ENCODE peak calls at places on chromosomes 2 and 18, in four cellular contexts. P is brain microvascular endothelial cell, S is lung, Z is transverse colon. I is an unnamed sample. For H3K36me3, the result is how much of the 10 kb centered on the place peaks cover.

GRCh38 chr2:169093535-169093934 is 24.2 kb downstream of the DHRS9 start:
- DNase-seq in P (no peak), S (no peak), Z (no peak), I (no peak)

GRCh38 chr18:69795785-69796184 is 151.9 kb downstream of the CD226 start:
- DNase-seq in P (no peak), S (no peak), Z (no peak), I (peak)

GRCh38 chr2:44130441-44130840 is 38.2 kb upstream of the PPM1B start:
- DNase-seq in P (peak), S (no peak), Z (no peak), I (peak)

GRCh38 chr2:53969285-53970094 is 1.3 kb downstream of the PSME4 start:
- DNase-seq in P (peak), S (no peak), Z (no peak), I (peak)

GRCh38 chr2:191614759-191615158 is 63.2 kb upstream of the NABP1 start:
- DNase-seq in P (no peak), S (no peak), Z (no peak), I (no peak)

GRCh38 chr2:9699139-9699823 is 68.5 kb upstream of the YWHAQ start:
- DNase-seq in P (peak), S (no peak), Z (no peak), I (peak)

GRCh38 chr18:31156831-31157763 is 5.6 kb downstream of the DSC1 start:
- DNase-seq in P (no peak), S (no peak), Z (no peak), I (peak)

GRCh38 chr2:121062493-121062892 is 222.5 kb downstream of the TFCP2L1 start:
- DNase-seq in P (no peak), S (no peak), Z (no peak), I (no peak)

GRCh38 chr2:84395819-84396218 is 63.3 kb downstream of the SUCLG1 start:
- DNase-seq in P (peak), S (no peak), Z (no peak), I (no peak)

GRCh38 chr2:73085691-73086090 is 14.2 kb upstream of the SFXN5 start:
- DNase-seq in P (peak), S (peak), Z (peak), I (peak)

GRCh38 chr2:1731963-1732768 is 12.1 kb downstream of the PXDN start:
- DNase-seq in P (no peak), S (no peak), Z (peak), I (no peak)

GRCh38 chr2:215218587-215219577 is 80.5 kb upstream of the ABCA12 start:
- DNase-seq in P (no peak), S (no peak), Z (no peak), I (peak)

GRCh38 chr2:169362346-169363026 is at the start of gene LRP2:
- DNase-seq in P (no peak), S (peak), Z (peak), I (no peak)

GRCh38 chr18:39591647-39592046 is 2026.0 kb upstream of the CELF4 start:
- DNase-seq in P (no peak), S (no peak), Z (no peak), I (peak)
- H3K4me3 ChIP-seq in P (no peak), S (no peak), Z (no peak), I (no peak)

DNA sequence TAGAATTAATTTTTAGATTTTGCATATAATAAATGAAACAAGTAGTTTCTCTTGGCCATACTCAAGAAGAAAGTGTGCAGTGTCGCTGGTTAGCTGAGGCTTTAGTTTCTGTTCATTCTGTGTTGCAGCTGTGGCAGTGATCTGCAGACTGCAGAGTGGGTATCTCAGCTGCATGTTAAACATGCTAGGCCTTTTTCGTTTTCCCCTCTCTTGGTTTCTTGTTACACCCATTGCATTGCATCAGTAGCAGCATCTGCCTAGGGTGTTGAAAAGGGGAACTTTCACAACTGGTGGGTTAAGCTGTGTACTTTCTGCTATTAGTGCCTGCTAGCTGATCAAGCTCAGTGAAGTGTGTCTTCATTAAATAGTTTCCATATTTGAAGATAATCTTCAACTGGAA is 51.3 kb downstream of the ACSL3 start:
- DNase-seq in P (no peak), S (no peak), Z (no peak), I (no peak)
- H3K36me3 ChIP-seq in P (under half), S (under half), Z (under half), I (under half)

GRCh38 chr18:63889641-63890040 is 2.1 kb downstream of the SERPINB2 start:
- DNase-seq in P (no peak), S (no peak), Z (no peak), I (no peak)

GRCh38 chr18:63888473-63889190 is 1.1 kb downstream of the SERPINB2 start:
- DNase-seq in P (no peak), S (no peak), Z (no peak), I (peak)

GRCh38 chr18:63892544-63892943 is 5.0 kb downstream of the SERPINB2 start:
- DNase-seq in P (no peak), S (no peak), Z (no peak), I (no peak)

GRCh38 chr18:63890226-63890949 is 2.9 kb downstream of the SERPINB2 start:
- DNase-seq in P (no peak), S (no peak), Z (no peak), I (peak)

DNA sequence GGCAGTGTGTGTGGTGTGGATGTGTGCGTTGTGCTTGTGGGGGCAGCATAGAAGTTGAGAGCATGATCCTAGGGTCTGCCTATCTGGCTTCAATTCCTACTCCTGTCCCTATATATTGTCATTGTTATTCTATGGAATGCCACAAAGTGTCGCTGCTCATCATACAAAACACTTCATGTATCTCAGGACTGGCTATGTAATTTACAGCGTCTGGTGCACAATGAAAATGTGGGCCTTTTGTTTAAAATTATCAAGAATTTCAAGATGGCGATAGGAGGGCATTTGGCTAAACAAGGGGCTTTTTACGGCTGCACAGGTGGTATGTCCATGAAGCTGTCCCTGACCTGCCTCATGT is 3.4 kb downstream of the SERPINB2 start:
- DNase-seq in P (no peak), S (no peak), Z (no peak), I (peak)
- TF ChIP-seq CTCF in P (no peak), S (no peak), Z (peak), I (no peak)

GRCh38 chr2:64869126-64869525 is 120.1 kb upstream of the SLC1A4 start:
- DNase-seq in P (no peak), S (no peak), Z (no peak), I (no peak)

GRCh38 chr2:64874593-64874992 is 114.6 kb upstream of the SLC1A4 start:
- DNase-seq in P (no peak), S (no peak), Z (no peak), I (no peak)

GRCh38 chr2:64876137-64876647 is 113.0 kb upstream of the SLC1A4 start:
- DNase-seq in P (peak), S (no peak), Z (peak), I (peak)

GRCh38 chr2:64875368-64875767 is 113.8 kb upstream of the SLC1A4 start:
- DNase-seq in P (no peak), S (no peak), Z (no peak), I (no peak)

DNA sequence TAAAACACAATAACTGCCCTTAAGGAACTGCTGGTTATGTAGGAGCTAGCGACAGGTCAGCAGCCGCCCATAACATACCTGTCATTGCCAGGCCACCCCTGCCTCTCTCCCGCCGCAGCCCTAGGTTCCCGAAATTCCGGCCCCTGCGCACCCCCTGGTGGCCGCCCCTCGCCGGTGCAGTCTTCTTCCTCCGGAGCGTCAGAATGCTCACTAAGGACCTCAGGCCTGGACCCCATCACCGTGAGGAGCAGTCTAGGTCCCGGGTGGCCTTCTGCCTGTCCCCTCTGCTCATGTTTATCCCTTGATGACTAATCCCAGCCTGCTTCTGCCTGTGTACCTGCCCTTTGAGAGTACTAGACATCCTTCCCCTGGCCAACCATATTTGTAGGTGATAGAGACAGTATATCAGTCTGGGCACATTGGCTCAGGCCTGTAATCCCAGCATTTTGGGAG is 115.7 kb upstream of the SLC1A4 start:
- DNase-seq in P (peak), S (peak), Z (peak), I (peak)
- H3K4me3 ChIP-seq in P (no peak), S (no peak), Z (no peak), I (no peak)

DNA sequence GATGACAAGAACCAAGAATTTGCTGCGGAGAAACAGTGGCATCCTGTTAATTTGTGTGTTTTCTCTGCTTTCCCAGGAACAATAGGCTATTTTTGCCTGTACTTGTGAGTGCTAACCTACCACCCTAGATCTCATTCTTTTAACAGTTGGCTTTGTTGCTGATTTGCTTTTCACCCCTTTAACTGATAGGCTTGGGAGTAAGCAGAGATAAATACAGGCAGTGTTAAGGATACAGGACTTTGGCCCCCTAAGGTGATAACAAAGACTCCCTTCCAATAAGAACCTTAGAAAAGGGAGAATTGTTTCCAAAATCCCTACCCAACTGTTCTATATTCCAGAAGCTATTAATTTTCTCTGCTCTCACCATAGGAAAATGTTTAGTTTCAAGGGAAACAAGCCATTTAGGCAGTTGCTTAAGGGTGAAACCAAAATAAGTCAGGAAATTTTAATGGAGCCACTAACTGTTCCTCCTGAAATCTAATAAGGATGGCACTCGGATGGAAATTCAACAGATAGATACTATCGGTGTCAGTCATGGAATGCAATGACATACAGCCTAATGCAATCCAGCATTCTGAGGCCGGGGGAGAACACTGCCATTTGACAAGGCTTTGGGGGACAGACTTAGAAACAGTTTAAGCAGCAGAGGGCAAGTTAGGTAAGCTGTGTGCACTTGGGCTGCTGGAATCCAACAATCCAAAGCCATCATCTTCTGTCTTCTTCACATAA is 238.8 kb downstream of the RNF152 start:
- DNase-seq in P (no peak), S (no peak), Z (no peak), I (no peak)
- H3K36me3 ChIP-seq in P (under half), S (under half), Z (under half), I (under half)

GRCh38 chr2:157783180-157783579 is 93.0 kb downstream of the ACVR1 start:
- DNase-seq in P (no peak), S (no peak), Z (no peak), I (no peak)

GRCh38 chr2:157779794-157780193 is 96.3 kb downstream of the ACVR1 start:
- DNase-seq in P (no peak), S (no peak), Z (no peak), I (no peak)

GRCh38 chr2:157784169-157784822 is 91.8 kb downstream of the ACVR1 start:
- DNase-seq in P (peak), S (peak), Z (peak), I (peak)

GRCh38 chr2:157780211-157780610 is 95.9 kb downstream of the ACVR1 start:
- DNase-seq in P (no peak), S (no peak), Z (no peak), I (no peak)

DNA sequence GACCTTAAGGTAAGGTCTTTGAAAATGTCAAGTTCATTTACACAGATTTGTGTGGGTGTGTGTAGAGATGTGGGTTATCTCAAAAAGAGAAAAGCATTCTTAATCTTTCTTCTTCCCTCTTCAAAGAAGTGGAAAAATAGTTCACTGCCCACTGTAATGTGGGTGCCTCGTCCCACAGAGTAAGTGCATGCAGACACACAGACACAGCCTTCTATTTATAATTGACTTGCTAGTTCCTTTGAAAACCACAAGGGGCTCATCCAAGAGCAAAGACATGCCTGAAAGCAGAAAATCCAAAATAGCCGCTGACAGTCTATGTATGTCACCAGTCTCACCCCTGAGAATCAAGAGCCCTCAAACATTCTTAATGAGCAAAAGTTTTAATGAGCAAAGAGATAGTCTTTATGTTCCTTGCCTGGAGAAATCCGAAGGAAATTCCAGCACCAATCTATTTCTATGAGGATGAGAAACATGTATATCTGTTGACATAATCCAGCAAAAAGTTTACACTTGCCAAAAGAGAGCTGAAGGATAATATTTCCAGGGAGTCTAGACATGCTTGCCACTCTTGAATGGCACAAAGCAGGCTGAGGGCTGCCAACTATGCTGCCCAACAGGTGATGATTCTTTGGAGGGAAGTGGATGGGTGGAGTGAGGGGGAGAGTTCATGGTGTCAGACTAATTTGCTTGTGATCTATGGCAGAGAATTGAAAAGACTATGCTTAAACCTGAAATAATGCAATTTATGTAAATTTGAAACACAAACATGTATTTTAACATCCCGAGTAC is 93.9 kb downstream of the ACVR1 start:
- DNase-seq in P (peak), S (no peak), Z (no peak), I (peak)
- TF ChIP-seq CTCF in P (peak), S (no peak), Z (peak), I (peak)

GRCh38 chr18:58299936-58300335 is 255.9 kb downstream of the NEDD4L start:
- DNase-seq in P (no peak), S (no peak), Z (no peak), I (no peak)

GRCh38 chr18:58302811-58303210 is 258.8 kb downstream of the NEDD4L start:
- DNase-seq in P (no peak), S (no peak), Z (no peak), I (no peak)

GRCh38 chr18:58298251-58299134 is 254.5 kb downstream of the NEDD4L start:
- DNase-seq in P (no peak), S (no peak), Z (no peak), I (peak)

GRCh38 chr18:58299135-58299473 is 255.1 kb downstream of the NEDD4L start:
- DNase-seq in P (no peak), S (no peak), Z (no peak), I (no peak)

GRCh38 chr18:58300867-58301266 is 256.8 kb downstream of the NEDD4L start:
- DNase-seq in P (no peak), S (no peak), Z (no peak), I (peak)
- H3K4me3 ChIP-seq in P (no peak), S (no peak), Z (no peak), I (no peak)